ENCODE peak calls at places on chromosome 1, in six cellular contexts. One of them, this sample, is unnamed.

GRCh38 chr1:14648931-14649860 is 50.7 kb downstream of the KAZN start:
- DNase-seq in pancreas: no peak
- DNase-seq in lower lobe of right lung: no peak
- DNase-seq in fibroblast of pulmonary artery: no peak
- DNase-seq in cardiac fibroblast: peak
- DNase-seq in psoas muscle: no peak
- DNase-seq in this sample: no peak

GRCh38 chr1:80059940-80060339 is 1053.4 kb upstream of the ADGRL4 start:
- DNase-seq in pancreas: no peak
- DNase-seq in lower lobe of right lung: no peak
- DNase-seq in fibroblast of pulmonary artery: peak
- DNase-seq in cardiac fibroblast: peak
- DNase-seq in psoas muscle: no peak
- DNase-seq in this sample: no peak

GRCh38 chr1:2816786-2817185 is 15.3 kb upstream of the TTC34 start:
- DNase-seq in pancreas: no peak
- DNase-seq in lower lobe of right lung: no peak
- DNase-seq in fibroblast of pulmonary artery: no peak
- DNase-seq in cardiac fibroblast: no peak
- DNase-seq in psoas muscle: peak
- DNase-seq in this sample: no peak

GRCh38 chr1:51926171-51926812 is 47.8 kb upstream of the NRDC start:
- DNase-seq in pancreas: no peak
- DNase-seq in lower lobe of right lung: no peak
- DNase-seq in fibroblast of pulmonary artery: peak
- DNase-seq in cardiac fibroblast: peak
- DNase-seq in psoas muscle: no peak
- DNase-seq in this sample: no peak

GRCh38 chr1:17013598-17014320 is 2.0 kb upstream of the ATP13A2 start:
- DNase-seq in pancreas: no peak
- DNase-seq in lower lobe of right lung: peak
- DNase-seq in fibroblast of pulmonary artery: no peak
- DNase-seq in cardiac fibroblast: no peak
- DNase-seq in psoas muscle: no peak
- DNase-seq in this sample: no peak

GRCh38 chr1:94769551-94769950 is 50.6 kb upstream of the SLC44A3 start:
- DNase-seq in pancreas: no peak
- DNase-seq in lower lobe of right lung: no peak
- DNase-seq in fibroblast of pulmonary artery: no peak
- DNase-seq in cardiac fibroblast: peak
- DNase-seq in psoas muscle: no peak
- DNase-seq in this sample: no peak

GRCh38 chr1:119964673-119965363 is 68.5 kb upstream of the ADAM30 start:
- DNase-seq in pancreas: no peak
- DNase-seq in lower lobe of right lung: no peak
- DNase-seq in fibroblast of pulmonary artery: peak
- DNase-seq in cardiac fibroblast: peak
- DNase-seq in psoas muscle: no peak
- DNase-seq in this sample: no peak

GRCh38 chr1:69305621-69306020 is 262.1 kb upstream of the LRRC7 start:
- DNase-seq in pancreas: no peak
- DNase-seq in lower lobe of right lung: no peak
- DNase-seq in fibroblast of pulmonary artery: no peak
- DNase-seq in cardiac fibroblast: no peak
- DNase-seq in psoas muscle: no peak
- DNase-seq in this sample: no peak

GRCh38 chr1:165897326-165898303 is 70.2 kb downstream of the UCK2 start:
- DNase-seq in pancreas: no peak
- DNase-seq in lower lobe of right lung: no peak
- DNase-seq in fibroblast of pulmonary artery: peak
- DNase-seq in cardiac fibroblast: peak
- DNase-seq in psoas muscle: no peak
- DNase-seq in this sample: no peak

GRCh38 chr1:243842978-243843490 is 7.0 kb downstream of the AKT3 start:
- DNase-seq in pancreas: no peak
- DNase-seq in lower lobe of right lung: no peak
- DNase-seq in fibroblast of pulmonary artery: peak
- DNase-seq in cardiac fibroblast: peak
- DNase-seq in psoas muscle: no peak
- DNase-seq in this sample: no peak

GRCh38 chr1:168470821-168471473 is 72.8 kb downstream of the XCL2 start:
- DNase-seq in pancreas: no peak
- DNase-seq in lower lobe of right lung: no peak
- DNase-seq in fibroblast of pulmonary artery: peak
- DNase-seq in cardiac fibroblast: peak
- DNase-seq in psoas muscle: no peak
- DNase-seq in this sample: peak

GRCh38 chr1:67668660-67669059 is 16.3 kb upstream of the GADD45A start:
- DNase-seq in pancreas: no peak
- DNase-seq in lower lobe of right lung: no peak
- DNase-seq in fibroblast of pulmonary artery: no peak
- DNase-seq in cardiac fibroblast: no peak
- DNase-seq in psoas muscle: no peak
- DNase-seq in this sample: no peak

GRCh38 chr1:94068831-94069648 is 51.9 kb downstream of the ABCA4 start:
- DNase-seq in pancreas: peak
- DNase-seq in lower lobe of right lung: peak
- DNase-seq in fibroblast of pulmonary artery: peak
- DNase-seq in cardiac fibroblast: peak
- DNase-seq in psoas muscle: no peak
- DNase-seq in this sample: peak

GRCh38 chr1:236282159-236282716 is 480 bp upstream of the ERO1B start:
- DNase-seq in pancreas: no peak
- DNase-seq in lower lobe of right lung: no peak
- DNase-seq in fibroblast of pulmonary artery: no peak
- DNase-seq in cardiac fibroblast: no peak
- DNase-seq in psoas muscle: peak
- DNase-seq in this sample: no peak

GRCh38 chr1:61388586-61388985 is 306.2 kb downstream of the NFIA start:
- DNase-seq in pancreas: no peak
- DNase-seq in lower lobe of right lung: no peak
- DNase-seq in fibroblast of pulmonary artery: peak
- DNase-seq in cardiac fibroblast: peak
- DNase-seq in psoas muscle: no peak
- DNase-seq in this sample: peak

GRCh38 chr1:26387447-26387846 is 14.9 kb upstream of the ZNF683 start:
- DNase-seq in pancreas: no peak
- DNase-seq in lower lobe of right lung: no peak
- DNase-seq in fibroblast of pulmonary artery: peak
- DNase-seq in cardiac fibroblast: no peak
- DNase-seq in psoas muscle: no peak
- DNase-seq in this sample: no peak

GRCh38 chr1:211260161-211261107 is 1.3 kb downstream of the RCOR3 start:
- DNase-seq in pancreas: peak
- DNase-seq in lower lobe of right lung: peak
- DNase-seq in fibroblast of pulmonary artery: peak
- DNase-seq in cardiac fibroblast: peak
- DNase-seq in psoas muscle: peak
- DNase-seq in this sample: no peak

GRCh38 chr1:185759061-185759460 is 24.9 kb downstream of the HMCN1 start:
- DNase-seq in pancreas: no peak
- DNase-seq in lower lobe of right lung: no peak
- DNase-seq in fibroblast of pulmonary artery: no peak
- DNase-seq in cardiac fibroblast: no peak
- DNase-seq in psoas muscle: no peak
- DNase-seq in this sample: no peak

GRCh38 chr1:23194119-23194984 is 22.9 kb downstream of the HTR1D start:
- DNase-seq in pancreas: no peak
- DNase-seq in lower lobe of right lung: no peak
- DNase-seq in fibroblast of pulmonary artery: peak
- DNase-seq in cardiac fibroblast: peak
- DNase-seq in psoas muscle: no peak
- DNase-seq in this sample: peak

GRCh38 chr1:110237406-110238152 is 27.5 kb downstream of the KCNC4 start:
- DNase-seq in pancreas: no peak
- DNase-seq in lower lobe of right lung: no peak
- DNase-seq in fibroblast of pulmonary artery: peak
- DNase-seq in cardiac fibroblast: no peak
- DNase-seq in psoas muscle: no peak
- DNase-seq in this sample: no peak

GRCh38 chr1:235011064-235011598 is 117.5 kb downstream of the TOMM20 start:
- DNase-seq in pancreas: no peak
- DNase-seq in lower lobe of right lung: no peak
- DNase-seq in fibroblast of pulmonary artery: no peak
- DNase-seq in cardiac fibroblast: no peak
- DNase-seq in psoas muscle: no peak
- DNase-seq in this sample: no peak

GRCh38 chr1:234322979-234323378 is 50.3 kb upstream of the COA6 start:
- DNase-seq in pancreas: no peak
- DNase-seq in lower lobe of right lung: peak
- DNase-seq in fibroblast of pulmonary artery: peak
- DNase-seq in cardiac fibroblast: peak
- DNase-seq in psoas muscle: no peak
- DNase-seq in this sample: no peak

GRCh38 chr1:117020526-117021156 is 19.1 kb downstream of the CD101 start:
- DNase-seq in pancreas: no peak
- DNase-seq in lower lobe of right lung: no peak
- DNase-seq in fibroblast of pulmonary artery: no peak
- DNase-seq in cardiac fibroblast: no peak
- DNase-seq in psoas muscle: no peak
- DNase-seq in this sample: no peak

GRCh38 chr1:23050201-23050600 is 30.9 kb downstream of the KDM1A start:
- DNase-seq in pancreas: no peak
- DNase-seq in lower lobe of right lung: no peak
- DNase-seq in fibroblast of pulmonary artery: no peak
- DNase-seq in cardiac fibroblast: no peak
- DNase-seq in psoas muscle: no peak
- DNase-seq in this sample: no peak

GRCh38 chr1:63906053-63906704 is 132.4 kb downstream of the ROR1 start:
- DNase-seq in pancreas: no peak
- DNase-seq in lower lobe of right lung: no peak
- DNase-seq in fibroblast of pulmonary artery: no peak
- DNase-seq in cardiac fibroblast: no peak
- DNase-seq in psoas muscle: no peak
- DNase-seq in this sample: no peak

GRCh38 chr1:175784826-175785225 is 41.4 kb upstream of the TNR start:
- DNase-seq in pancreas: no peak
- DNase-seq in lower lobe of right lung: no peak
- DNase-seq in fibroblast of pulmonary artery: no peak
- DNase-seq in cardiac fibroblast: no peak
- DNase-seq in psoas muscle: no peak
- DNase-seq in this sample: no peak

GRCh38 chr1:167766538-167766937 is 44.8 kb downstream of the MPZL1 start:
- DNase-seq in pancreas: no peak
- DNase-seq in lower lobe of right lung: no peak
- DNase-seq in fibroblast of pulmonary artery: no peak
- DNase-seq in cardiac fibroblast: no peak
- DNase-seq in psoas muscle: no peak
- DNase-seq in this sample: no peak

GRCh38 chr1:27527223-27527856 is 37.4 kb upstream of the WASF2 start:
- DNase-seq in pancreas: no peak
- DNase-seq in lower lobe of right lung: peak
- DNase-seq in fibroblast of pulmonary artery: no peak
- DNase-seq in cardiac fibroblast: peak
- DNase-seq in psoas muscle: peak
- DNase-seq in this sample: no peak

GRCh38 chr1:36400825-36401601 is 3.3 kb upstream of the LSM10 start:
- DNase-seq in pancreas: no peak
- DNase-seq in lower lobe of right lung: peak
- DNase-seq in fibroblast of pulmonary artery: peak
- DNase-seq in cardiac fibroblast: peak
- DNase-seq in psoas muscle: peak
- DNase-seq in this sample: no peak

DNA sequence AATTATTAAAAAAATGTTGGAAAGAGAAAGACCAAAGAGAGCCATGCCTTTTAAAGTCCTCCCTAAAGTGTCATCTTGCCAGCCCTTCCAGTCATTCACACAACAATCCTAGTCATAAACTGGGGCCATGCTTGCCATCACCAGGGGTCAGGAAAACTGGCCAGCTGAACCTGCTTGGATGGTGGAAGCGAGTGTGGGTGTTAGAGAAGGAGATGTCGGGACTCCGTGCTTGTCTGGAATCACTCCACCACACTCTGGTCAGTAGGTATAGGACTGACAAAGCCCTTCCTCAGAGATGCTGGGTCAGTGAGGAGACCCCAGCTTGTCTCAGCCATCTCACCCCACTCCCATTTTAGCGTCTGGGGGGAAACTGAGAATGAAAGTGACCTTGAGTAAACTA is 3.3 kb upstream of the HAPLN2 start:
- DNase-seq in pancreas: no peak
- DNase-seq in lower lobe of right lung: no peak
- DNase-seq in fibroblast of pulmonary artery: no peak
- DNase-seq in cardiac fibroblast: no peak
- DNase-seq in psoas muscle: no peak
- DNase-seq in this sample: no peak
- H3K4me3 ChIP-seq in pancreas: no peak
- H3K4me3 ChIP-seq in lower lobe of right lung: no peak
- H3K4me3 ChIP-seq in fibroblast of pulmonary artery: no peak
- H3K4me3 ChIP-seq in cardiac fibroblast: no peak
- H3K4me3 ChIP-seq in psoas muscle: no peak
- H3K4me3 ChIP-seq in this sample: no peak

DNA sequence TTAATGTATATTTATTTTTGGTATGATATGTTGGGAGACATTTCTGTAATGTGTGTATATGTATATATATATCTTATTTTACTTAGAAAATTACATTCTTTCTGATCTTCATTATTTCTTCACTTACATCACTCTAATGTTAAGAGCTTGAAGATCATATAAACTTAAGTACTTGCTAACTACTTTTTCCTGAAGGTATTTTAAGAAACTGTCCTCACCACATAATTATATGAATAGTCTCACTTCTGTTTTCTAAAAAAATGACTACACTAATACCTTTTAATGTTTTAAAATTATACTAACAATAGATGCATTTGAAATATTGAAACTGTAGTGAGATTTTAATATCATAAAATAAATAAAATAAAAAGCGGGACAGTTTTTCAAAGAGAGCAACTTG is 377.1 kb downstream of the LRRIQ3 start:
- DNase-seq in pancreas: no peak
- DNase-seq in lower lobe of right lung: no peak
- DNase-seq in fibroblast of pulmonary artery: no peak
- DNase-seq in cardiac fibroblast: no peak
- DNase-seq in psoas muscle: no peak
- DNase-seq in this sample: no peak
- TF ChIP-seq CTCF in pancreas: no peak
- TF ChIP-seq CTCF in lower lobe of right lung: no peak
- TF ChIP-seq CTCF in fibroblast of pulmonary artery: no peak
- TF ChIP-seq CTCF in cardiac fibroblast: no peak
- TF ChIP-seq CTCF in psoas muscle: no peak
- TF ChIP-seq CTCF in this sample: no peak

GRCh38 chr1:11982010-11982392 is 1.8 kb downstream of the MFN2 start:
- DNase-seq in pancreas: no peak
- DNase-seq in lower lobe of right lung: no peak
- DNase-seq in fibroblast of pulmonary artery: peak
- DNase-seq in cardiac fibroblast: peak
- DNase-seq in psoas muscle: no peak
- DNase-seq in this sample: no peak
- H3K4me3 ChIP-seq in pancreas: no peak
- H3K4me3 ChIP-seq in lower lobe of right lung: no peak
- H3K4me3 ChIP-seq in fibroblast of pulmonary artery: no peak
- H3K4me3 ChIP-seq in cardiac fibroblast: no peak
- H3K4me3 ChIP-seq in psoas muscle: peak
- H3K4me3 ChIP-seq in this sample: no peak

DNA sequence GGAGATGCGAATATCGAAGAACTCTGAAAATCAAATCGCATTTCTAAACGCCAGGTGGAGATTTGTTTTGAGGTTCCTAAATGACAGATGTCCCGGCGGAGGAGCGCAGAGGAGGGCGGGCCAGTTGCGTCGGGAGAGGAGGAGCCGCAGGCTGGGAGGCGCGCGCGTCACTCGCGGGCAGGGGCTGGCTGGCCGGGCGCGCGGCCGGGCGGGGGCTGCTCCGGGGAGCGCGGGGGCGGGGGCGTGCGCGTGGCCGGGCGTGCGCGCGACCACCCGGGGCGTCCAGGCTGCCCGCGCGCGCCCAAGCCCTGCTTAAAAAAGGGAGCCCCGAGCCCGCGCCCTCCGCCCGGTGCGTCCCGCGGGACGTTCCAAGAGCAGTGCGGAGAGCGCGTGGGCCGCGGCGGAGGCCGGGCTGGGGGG is 47.3 kb downstream of the H3-3A start:
- DNase-seq in pancreas: peak
- DNase-seq in lower lobe of right lung: peak
- DNase-seq in fibroblast of pulmonary artery: peak
- DNase-seq in cardiac fibroblast: peak
- DNase-seq in psoas muscle: peak
- DNase-seq in this sample: no peak
- TF ChIP-seq CTCF in pancreas: no peak
- TF ChIP-seq CTCF in lower lobe of right lung: no peak
- TF ChIP-seq CTCF in fibroblast of pulmonary artery: no peak
- TF ChIP-seq CTCF in cardiac fibroblast: no peak
- TF ChIP-seq CTCF in psoas muscle: peak
- TF ChIP-seq CTCF in this sample: no peak